ENCODE peak calls at places on chromosomes 13 and 19, in four cellular contexts. S is astrocyte of the spinal cord, T is nucleus accumbens, R is WTC11. B is an unnamed sample.

GRCh38 chr19:17333611-17334413 is 843 bp downstream of the ANO8 start:
- DNase-seq in S (peak), T (no peak), R (peak), B (peak)

GRCh38 chr19:53906211-53907192 is 2.6 kb upstream of the CACNG7 start:
- DNase-seq in S (no peak), T (peak), R (peak), B (peak)

GRCh38 chr13:112449545-112449930 is 73.4 kb downstream of the SPACA7 start:
- DNase-seq in S (no peak), T (no peak), R (no peak), B (no peak)

GRCh38 chr19:41754596-41754995 is 734 bp upstream of the CEACAM6 start:
- DNase-seq in S (no peak), T (no peak), R (no peak), B (no peak)

GRCh38 chr19:4051175-4052101 is 15.3 kb downstream of the ZBTB7A start:
- DNase-seq in S (no peak), T (no peak), R (no peak), B (peak)

GRCh38 chr13:20171364-20171763 is 10.5 kb upstream of the GJA3 start:
- DNase-seq in S (no peak), T (no peak), R (no peak), B (no peak)

GRCh38 chr19:46499692-46500091 is 4.0 kb upstream of the PNMA8B start:
- DNase-seq in S (no peak), T (no peak), R (no peak), B (no peak)

GRCh38 chr19:49807174-49807830 is 5.8 kb downstream of the FUZ start:
- DNase-seq in S (no peak), T (no peak), R (no peak), B (no peak)

GRCh38 chr19:29311391-29311790 is 98.4 kb upstream of the UQCRFS1 start:
- DNase-seq in S (no peak), T (no peak), R (peak), B (no peak)

GRCh38 chr13:79626924-79627323 is 146.0 kb downstream of the NDFIP2 start:
- DNase-seq in S (no peak), T (no peak), R (no peak), B (no peak)

GRCh38 chr19:1855040-1855827 is 7.0 kb upstream of the REXO1 start:
- DNase-seq in S (peak), T (peak), R (peak), B (peak)

GRCh38 chr13:24128962-24129361 is 31.6 kb upstream of the SPATA13 start:
- DNase-seq in S (no peak), T (no peak), R (no peak), B (no peak)

GRCh38 chr19:49556412-49557398 is 23.7 kb downstream of the NOSIP start:
- DNase-seq in S (no peak), T (no peak), R (peak), B (no peak)

GRCh38 chr19:1032264-1032867 is 6.0 kb downstream of the CNN2 start:
- DNase-seq in S (no peak), T (no peak), R (no peak), B (no peak)

GRCh38 chr13:33218020-33218419 is 67.5 kb downstream of the STARD13 start:
- DNase-seq in S (peak), T (no peak), R (no peak), B (peak)

GRCh38 chr19:2239771-2240770 is 3.4 kb downstream of the SF3A2 start:
- DNase-seq in S (peak), T (no peak), R (no peak), B (peak)

GRCh38 chr19:46602392-46603194 is 1.5 kb downstream of the CALM3 start:
- DNase-seq in S (no peak), T (peak), R (no peak), B (no peak)

GRCh38 chr19:14563989-14564650 is 7.7 kb downstream of the NDUFB7 start:
- DNase-seq in S (peak), T (no peak), R (peak), B (no peak)

GRCh38 chr13:107203146-107203847 is 635.4 kb upstream of the ARGLU1 start:
- DNase-seq in S (no peak), T (no peak), R (peak), B (no peak)

GRCh38 chr19:49855676-49856573 is 5.0 kb downstream of the PTOV1 start:
- DNase-seq in S (no peak), T (no peak), R (no peak), B (no peak)

GRCh38 chr13:45063261-45063870 is 56.9 kb upstream of the GTF2F2 start:
- DNase-seq in S (peak), T (no peak), R (no peak), B (peak)

GRCh38 chr13:97004096-97004876 is 10.0 kb upstream of the OXGR1 start:
- DNase-seq in S (peak), T (no peak), R (no peak), B (peak)

GRCh38 chr19:45901432-45901903 is 945 bp downstream of the MYPOP start:
- DNase-seq in S (peak), T (no peak), R (peak), B (no peak)

GRCh38 chr13:50691176-50691681 is 152.3 kb downstream of the DLEU7 start:
- DNase-seq in S (no peak), T (no peak), R (no peak), B (no peak)

GRCh38 chr13:76677047-76677446 is 209.2 kb downstream of the KCTD12 start:
- DNase-seq in S (peak), T (no peak), R (no peak), B (peak)

GRCh38 chr13:111398715-111399299 is 78.4 kb downstream of the TEX29 start:
- DNase-seq in S (no peak), T (no peak), R (no peak), B (no peak)

GRCh38 chr13:101989798-101990350 is 412.0 kb downstream of the FGF14 start:
- DNase-seq in S (no peak), T (no peak), R (no peak), B (no peak)

GRCh38 chr19:44903602-44904425 is 1.8 kb upstream of the APOE start:
- DNase-seq in S (peak), T (peak), R (peak), B (peak)

GRCh38 chr19:52942371-52943133 is 19.3 kb upstream of the ZNF888 start:
- DNase-seq in S (peak), T (peak), R (peak), B (peak)

GRCh38 chr13:27954406-27954851 is 14.7 kb downstream of the CDX2 start:
- DNase-seq in S (no peak), T (no peak), R (peak), B (no peak)

GRCh38 chr19:48796468-48797083 is 14.3 kb downstream of the BCAT2 start:
- DNase-seq in S (no peak), T (no peak), R (no peak), B (no peak)

GRCh38 chr19:37309834-37310575 is 60.9 kb upstream of the ZNF527 start:
- DNase-seq in S (no peak), T (no peak), R (no peak), B (no peak)

GRCh38 chr19:13055213-13056051 is 47.2 kb downstream of the LYL1 start:
- DNase-seq in S (peak), T (no peak), R (peak), B (peak)

GRCh38 chr19:53959176-53959757 is 3.5 kb upstream of the CACNG8 start:
- DNase-seq in S (no peak), T (peak), R (peak), B (no peak)

GRCh38 chr13:112146073-112146360 is 79.1 kb downstream of the SOX1 start:
- DNase-seq in S (no peak), T (no peak), R (no peak), B (no peak)

GRCh38 chr19:4897146-4897545 is 5.5 kb downstream of the ARRDC5 start:
- DNase-seq in S (no peak), T (no peak), R (no peak), B (peak)

GRCh38 chr13:40961826-40962225 is 57.3 kb downstream of the ELF1 start:
- DNase-seq in S (no peak), T (no peak), R (no peak), B (no peak)

GRCh38 chr19:771332-771785 is 20.4 kb downstream of the MISP start:
- DNase-seq in S (peak), T (no peak), R (no peak), B (peak)

GRCh38 chr19:47675271-47675670 is 38.0 kb upstream of the EHD2 start:
- DNase-seq in S (no peak), T (no peak), R (no peak), B (no peak)

B was measured in myocyte.